ENCODE peak calls at places on chromosomes 6 and 20, in ten cellular contexts. X, P, R, C, N, V, Z, U, O and A are unnamed samples.

GRCh38 chr6:72784581-72784980 is 162.7 kb downstream of the KCNQ5 start:
- DNase-seq in X (no peak), P (no peak), R (no peak), C (no peak), N (no peak), V (no peak), Z (no peak), U (no peak), O (no peak), A (no peak)

GRCh38 chr6:168428863-168429262 is 12.1 kb upstream of the SMOC2 start:
- DNase-seq in X (no peak), P (no peak), R (no peak), C (no peak), N (no peak), V (no peak), Z (no peak), U (no peak), O (no peak), A (no peak)

GRCh38 chr20:23488470-23488869 is 2.4 kb upstream of the CST8 start:
- DNase-seq in X (no peak), P (no peak), R (no peak), C (no peak), N (no peak), V (no peak), Z (no peak), U (no peak), O (no peak), A (no peak)

GRCh38 chr6:2396856-2397640 is 151.6 kb upstream of the GMDS start:
- DNase-seq in X (peak), P (no peak), R (no peak), C (no peak), N (no peak), V (no peak), Z (peak), U (no peak), O (no peak), A (no peak)

GRCh38 chr20:54793270-54793992 is 318.0 kb downstream of the DOK5 start:
- DNase-seq in X (no peak), P (no peak), R (no peak), C (no peak), N (no peak), V (no peak), Z (no peak), U (no peak), O (no peak), A (no peak)

GRCh38 chr6:11491998-11492397 is 45.6 kb upstream of the TMEM170B start:
- DNase-seq in X (no peak), P (no peak), R (no peak), C (no peak), N (no peak), V (no peak), Z (no peak), U (no peak), O (no peak), A (no peak)

GRCh38 chr6:44024597-44025219 is 102.5 kb downstream of the MRPL14 start:
- DNase-seq in X (peak), P (no peak), R (no peak), C (peak), N (no peak), V (no peak), Z (no peak), U (no peak), O (peak), A (peak)

GRCh38 chr20:58741384-58741783 is 48.8 kb downstream of the NPEPL1 start:
- DNase-seq in X (no peak), P (peak), R (no peak), C (no peak), N (no peak), V (no peak), Z (no peak), U (no peak), O (no peak), A (no peak)

GRCh38 chr6:53029761-53030160 is 34.7 kb upstream of the GSTA4 start:
- DNase-seq in X (no peak), P (no peak), R (no peak), C (no peak), N (no peak), V (no peak), Z (no peak), U (no peak), O (no peak), A (no peak)

GRCh38 chr20:62348604-62349003 is 18.5 kb downstream of the LAMA5 start:
- DNase-seq in X (no peak), P (no peak), R (no peak), C (no peak), N (no peak), V (no peak), Z (no peak), U (no peak), O (no peak), A (no peak)